ENCODE peak calls at places on chromosome 9, in five cellular contexts. One of them, this sample, is unnamed.

GRCh38 chr9:27535701-27536118 is 6.1 kb upstream of the MOB3B start:
- DNase-seq in right lobe of liver: no peak
- DNase-seq in ovary: no peak
- DNase-seq in uterus: no peak
- DNase-seq in GM12891: no peak
- DNase-seq in this sample: no peak

GRCh38 chr9:99852617-99853016 is 30.9 kb downstream of the NR4A3 start:
- DNase-seq in uterus: no peak
- DNase-seq in GM12891: no peak
- DNase-seq in right lobe of liver: no peak
- DNase-seq in ovary: no peak
- DNase-seq in this sample: no peak

GRCh38 chr9:98199388-98200033 is 7.1 kb upstream of the CORO2A start:
- DNase-seq in GM12891: no peak
- DNase-seq in uterus: no peak
- DNase-seq in right lobe of liver: no peak
- DNase-seq in ovary: no peak
- DNase-seq in this sample: no peak

GRCh38 chr9:26939934-26940711 is 6.9 kb downstream of the PLAA start:
- DNase-seq in right lobe of liver: no peak
- DNase-seq in GM12891: no peak
- DNase-seq in ovary: no peak
- DNase-seq in uterus: no peak
- DNase-seq in this sample: no peak

GRCh38 chr9:469672-470040 is 255.0 kb downstream of the DOCK8 start:
- DNase-seq in right lobe of liver: peak; percentile 50
- DNase-seq in ovary: no peak
- DNase-seq in uterus: peak; percentile 49
- DNase-seq in GM12891: peak; percentile 19
- DNase-seq in this sample: no peak

GRCh38 chr9:33737811-33738606 is 57.4 kb upstream of the PRSS3 start:
- DNase-seq in right lobe of liver: peak; percentile 71
- DNase-seq in uterus: no peak
- DNase-seq in GM12891: no peak
- DNase-seq in ovary: no peak
- DNase-seq in this sample: no peak

GRCh38 chr9:5186416-5187169 is 1.2 kb upstream of the INSL6 start:
- DNase-seq in GM12891: peak; percentile 14
- DNase-seq in right lobe of liver: peak; percentile 58
- DNase-seq in uterus: no peak
- DNase-seq in ovary: no peak
- DNase-seq in this sample: no peak

GRCh38 chr9:100011062-100011681 is 87.6 kb downstream of the ERP44 start:
- DNase-seq in GM12891: no peak
- DNase-seq in uterus: no peak
- DNase-seq in right lobe of liver: no peak
- DNase-seq in ovary: no peak
- DNase-seq in this sample: no peak

GRCh38 chr9:125985998-125986655 is 239.0 kb downstream of the PBX3 start:
- DNase-seq in uterus: no peak
- DNase-seq in GM12891: no peak
- DNase-seq in ovary: no peak
- DNase-seq in right lobe of liver: peak; percentile 46
- DNase-seq in this sample: peak; percentile 54

GRCh38 chr9:38683336-38683735 is 36.6 kb downstream of the FAM240B start:
- DNase-seq in GM12891: no peak
- DNase-seq in uterus: no peak
- DNase-seq in ovary: no peak
- DNase-seq in right lobe of liver: no peak
- DNase-seq in this sample: no peak

GRCh38 chr9:91160599-91161464 is 200.9 kb downstream of the AUH start:
- DNase-seq in uterus: no peak
- DNase-seq in right lobe of liver: no peak
- DNase-seq in ovary: peak; percentile 28
- DNase-seq in GM12891: no peak
- DNase-seq in this sample: no peak

GRCh38 chr9:77710276-77710675 is 62.2 kb upstream of the GNA14 start:
- DNase-seq in GM12891: no peak
- DNase-seq in right lobe of liver: no peak
- DNase-seq in uterus: no peak
- DNase-seq in ovary: no peak
- DNase-seq in this sample: no peak

GRCh38 chr9:89597711-89598707 is 6.8 kb upstream of the GADD45G start:
- DNase-seq in ovary: peak; percentile 55
- DNase-seq in right lobe of liver: peak; percentile 65
- DNase-seq in GM12891: no peak
- DNase-seq in uterus: peak; percentile 61
- DNase-seq in this sample: peak; percentile 76

GRCh38 chr9:112145886-112146285 is 29.2 kb downstream of the SUSD1 start:
- DNase-seq in right lobe of liver: no peak
- DNase-seq in GM12891: no peak
- DNase-seq in uterus: no peak
- DNase-seq in ovary: no peak
- DNase-seq in this sample: no peak

GRCh38 chr9:98342819-98343208 is 87.4 kb upstream of the TBC1D2 start:
- DNase-seq in right lobe of liver: no peak
- DNase-seq in uterus: no peak
- DNase-seq in GM12891: no peak
- DNase-seq in ovary: no peak
- DNase-seq in this sample: no peak

GRCh38 chr9:136238342-136238732 is 7.3 kb downstream of the QSOX2 start:
- DNase-seq in right lobe of liver: no peak
- DNase-seq in uterus: no peak
- DNase-seq in GM12891: no peak
- DNase-seq in ovary: no peak
- DNase-seq in this sample: no peak

GRCh38 chr9:106059886-106060285 is 365.5 kb downstream of the TMEM38B start:
- DNase-seq in GM12891: no peak
- DNase-seq in uterus: no peak
- DNase-seq in right lobe of liver: no peak
- DNase-seq in ovary: no peak
- DNase-seq in this sample: no peak

GRCh38 chr9:134360180-134360759 is 34.0 kb downstream of the RXRA start:
- DNase-seq in right lobe of liver: peak; percentile 77
- DNase-seq in uterus: no peak
- DNase-seq in GM12891: no peak
- DNase-seq in ovary: no peak
- DNase-seq in this sample: no peak

GRCh38 chr9:22201256-22201655 is 192.2 kb upstream of the CDKN2B start:
- DNase-seq in right lobe of liver: no peak
- DNase-seq in uterus: no peak
- DNase-seq in ovary: no peak
- DNase-seq in GM12891: no peak
- DNase-seq in this sample: no peak

GRCh38 chr9:115985657-115986056 is 167.9 kb upstream of the PAPPA start:
- DNase-seq in uterus: no peak
- DNase-seq in ovary: no peak
- DNase-seq in right lobe of liver: no peak
- DNase-seq in GM12891: no peak
- DNase-seq in this sample: no peak

GRCh38 chr9:100216178-100216787 is 117.2 kb downstream of the INVS start:
- DNase-seq in uterus: no peak
- DNase-seq in GM12891: no peak
- DNase-seq in ovary: no peak
- DNase-seq in right lobe of liver: peak; percentile 65
- DNase-seq in this sample: no peak

GRCh38 chr9:70504814-70505213 is 90.4 kb upstream of the KLF9 start:
- DNase-seq in ovary: no peak
- DNase-seq in right lobe of liver: no peak
- DNase-seq in GM12891: no peak
- DNase-seq in uterus: no peak
- DNase-seq in this sample: no peak

GRCh38 chr9:110077926-110078325 is 130.0 kb downstream of the C9orf152 start:
- DNase-seq in uterus: no peak
- DNase-seq in right lobe of liver: no peak
- DNase-seq in ovary: no peak
- DNase-seq in GM12891: no peak
- DNase-seq in this sample: no peak

GRCh38 chr9:136309101-136309801 is 5.4 kb upstream of the CCDC187 start:
- DNase-seq in uterus: no peak
- DNase-seq in ovary: no peak
- DNase-seq in GM12891: no peak
- DNase-seq in right lobe of liver: no peak
- DNase-seq in this sample: no peak

GRCh38 chr9:95129651-95130291 is 187.7 kb downstream of the FANCC start:
- DNase-seq in right lobe of liver: no peak
- DNase-seq in GM12891: no peak
- DNase-seq in uterus: no peak
- DNase-seq in ovary: no peak
- DNase-seq in this sample: no peak

GRCh38 chr9:2459756-2460155 is 161.8 kb upstream of the VLDLR start:
- DNase-seq in right lobe of liver: no peak
- DNase-seq in ovary: no peak
- DNase-seq in uterus: no peak
- DNase-seq in GM12891: no peak
- DNase-seq in this sample: no peak

GRCh38 chr9:116260531-116260930 is 106.9 kb downstream of the PAPPA start:
- DNase-seq in GM12891: no peak
- DNase-seq in ovary: no peak
- DNase-seq in right lobe of liver: no peak
- DNase-seq in uterus: no peak
- DNase-seq in this sample: no peak

GRCh38 chr9:124390812-124391658 is 24.2 kb downstream of the PSMB7 start:
- DNase-seq in GM12891: no peak
- DNase-seq in right lobe of liver: no peak
- DNase-seq in ovary: no peak
- DNase-seq in uterus: no peak
- DNase-seq in this sample: no peak

GRCh38 chr9:134377976-134378375 is 51.7 kb downstream of the RXRA start:
- DNase-seq in GM12891: no peak
- DNase-seq in ovary: peak; percentile 55
- DNase-seq in right lobe of liver: peak; percentile 99
- DNase-seq in uterus: no peak
- DNase-seq in this sample: peak; percentile 89

GRCh38 chr9:37079370-37080164 is 40.8 kb upstream of the ZCCHC7 start:
- DNase-seq in uterus: peak; percentile 90
- DNase-seq in right lobe of liver: peak; percentile 95
- DNase-seq in GM12891: peak; percentile 71
- DNase-seq in ovary: peak; percentile 89
- DNase-seq in this sample: peak; percentile 94
- TF ChIP-seq POLR2A in uterus: peak; percentile 72
- TF ChIP-seq POLR2A in right lobe of liver: peak; percentile 76
- TF ChIP-seq POLR2A in GM12891: peak; percentile 87
- TF ChIP-seq POLR2A in ovary: peak; percentile 80
- TF ChIP-seq POLR2A in this sample: no peak

GRCh38 chr9:127124091-127124490 is 1.7 kb upstream of the ANGPTL2 start:
- DNase-seq in right lobe of liver: no peak
- DNase-seq in uterus: no peak
- DNase-seq in GM12891: no peak
- DNase-seq in ovary: peak; percentile 35
- DNase-seq in this sample: no peak

GRCh38 chr9:127124792-127125191 is 2.4 kb upstream of the ANGPTL2 start:
- DNase-seq in GM12891: no peak
- DNase-seq in right lobe of liver: no peak
- DNase-seq in ovary: peak; percentile 17
- DNase-seq in uterus: no peak
- DNase-seq in this sample: no peak

GRCh38 chr9:127121628-127122175 is 733 bp downstream of the ANGPTL2 start:
- DNase-seq in right lobe of liver: no peak
- DNase-seq in GM12891: no peak
- DNase-seq in ovary: peak; percentile 59
- DNase-seq in uterus: peak; percentile 44
- DNase-seq in this sample: no peak

GRCh38 chr9:127123239-127123935 is 952 bp upstream of the ANGPTL2 start:
- DNase-seq in ovary: peak; percentile 80
- DNase-seq in GM12891: no peak
- DNase-seq in uterus: peak; percentile 78
- DNase-seq in right lobe of liver: no peak
- DNase-seq in this sample: no peak

GRCh38 chr9:127122176-127123151 is at the start of gene ANGPTL2:
- DNase-seq in GM12891: peak; percentile 64
- DNase-seq in uterus: peak; percentile 95
- DNase-seq in right lobe of liver: peak; percentile 65
- DNase-seq in ovary: peak; percentile 96
- DNase-seq in this sample: peak; percentile 94
- TF ChIP-seq POLR2A in GM12891: no peak
- TF ChIP-seq POLR2A in uterus: peak; percentile 80
- TF ChIP-seq POLR2A in right lobe of liver: peak; percentile 45
- TF ChIP-seq POLR2A in ovary: peak; percentile 85
- TF ChIP-seq POLR2A in this sample: no peak

GRCh38 chr9:82583524-82583923 is 479.4 kb downstream of the RASEF start:
- DNase-seq in ovary: no peak
- DNase-seq in uterus: no peak
- DNase-seq in right lobe of liver: peak; percentile 92
- DNase-seq in GM12891: no peak
- DNase-seq in this sample: no peak

GRCh38 chr9:82584349-82584846 is 478.5 kb downstream of the RASEF start:
- DNase-seq in GM12891: no peak
- DNase-seq in ovary: no peak
- DNase-seq in uterus: no peak
- DNase-seq in right lobe of liver: no peak
- DNase-seq in this sample: no peak

GRCh38 chr9:82580921-82581320 is 482.0 kb downstream of the RASEF start:
- DNase-seq in GM12891: no peak
- DNase-seq in right lobe of liver: no peak
- DNase-seq in uterus: no peak
- DNase-seq in ovary: no peak
- DNase-seq in this sample: no peak

GRCh38 chr9:82581516-82581915 is 481.4 kb downstream of the RASEF start:
- DNase-seq in right lobe of liver: no peak
- DNase-seq in ovary: no peak
- DNase-seq in GM12891: no peak
- DNase-seq in uterus: no peak
- DNase-seq in this sample: no peak

DNA sequence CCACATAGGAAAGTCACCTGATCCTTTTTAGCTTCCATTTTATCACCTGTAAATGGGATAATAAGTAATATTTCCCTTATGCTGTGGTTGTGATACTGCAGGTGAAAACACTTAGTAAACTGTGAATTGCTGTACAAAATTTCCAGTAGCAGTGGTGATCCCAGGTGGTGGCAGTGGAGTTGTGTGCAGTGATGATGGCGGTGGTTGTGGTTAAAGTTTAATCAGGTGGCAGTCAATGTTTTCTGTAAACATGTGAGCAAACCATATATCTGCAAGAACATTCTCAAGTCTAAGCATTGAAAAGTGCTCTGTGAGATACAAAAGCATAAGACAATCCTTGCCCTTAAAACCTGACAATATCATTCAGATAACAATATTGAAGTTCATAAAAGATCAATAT is 480.2 kb downstream of the RASEF start:
- DNase-seq in uterus: no peak
- DNase-seq in right lobe of liver: no peak
- DNase-seq in GM12891: no peak
- DNase-seq in ovary: no peak
- DNase-seq in this sample: no peak
- TF ChIP-seq POLR2A in uterus: no peak
- TF ChIP-seq POLR2A in right lobe of liver: no peak
- TF ChIP-seq POLR2A in GM12891: no peak
- TF ChIP-seq POLR2A in ovary: no peak
- TF ChIP-seq POLR2A in this sample: no peak

GRCh38 chr9:13857521-13857920 is 456.4 kb downstream of the NFIB start:
- DNase-seq in right lobe of liver: no peak
- DNase-seq in uterus: no peak
- DNase-seq in ovary: no peak
- DNase-seq in GM12891: no peak
- DNase-seq in this sample: no peak
- TF ChIP-seq POLR2A in right lobe of liver: no peak
- TF ChIP-seq POLR2A in uterus: no peak
- TF ChIP-seq POLR2A in ovary: no peak
- TF ChIP-seq POLR2A in GM12891: no peak
- TF ChIP-seq POLR2A in this sample: no peak